ENCODE peak calls at places on chromosomes 16 and 17, in eight cellular contexts. One of them, this sample, is unnamed.

GRCh38 chr16:66335704-66336329 is 30.7 kb upstream of the CDH5 start:
- DNase-seq in esophagus squamous epithelium: no peak
- DNase-seq in tibial nerve: no peak
- DNase-seq in ovary: peak; percentile 67
- DNase-seq in adrenal gland: peak; percentile 33
- DNase-seq in A549: no peak
- DNase-seq in Peyer's patch: no peak
- DNase-seq in prostate gland: no peak
- DNase-seq in this sample: no peak

GRCh38 chr16:23466162-23466885 is 13.3 kb upstream of the COG7 start:
- DNase-seq in esophagus squamous epithelium: no peak
- DNase-seq in tibial nerve: no peak
- DNase-seq in ovary: no peak
- DNase-seq in adrenal gland: no peak
- DNase-seq in prostate gland: no peak
- DNase-seq in A549: peak; percentile 44
- DNase-seq in Peyer's patch: no peak
- DNase-seq in this sample: no peak

GRCh38 chr17:43405861-43406260 is 7.1 kb downstream of the ARL4D start:
- DNase-seq in A549: no peak
- DNase-seq in adrenal gland: no peak
- DNase-seq in tibial nerve: no peak
- DNase-seq in Peyer's patch: no peak
- DNase-seq in esophagus squamous epithelium: no peak
- DNase-seq in prostate gland: no peak
- DNase-seq in ovary: no peak
- DNase-seq in this sample: no peak

GRCh38 chr17:57594767-57595166 is 150.3 kb downstream of the CCDC182 start:
- DNase-seq in esophagus squamous epithelium: no peak
- DNase-seq in A549: no peak
- DNase-seq in Peyer's patch: no peak
- DNase-seq in ovary: no peak
- DNase-seq in prostate gland: no peak
- DNase-seq in tibial nerve: no peak
- DNase-seq in adrenal gland: no peak
- DNase-seq in this sample: no peak

GRCh38 chr16:65249768-65250167 is 127.9 kb upstream of the CDH11 start:
- DNase-seq in esophagus squamous epithelium: no peak
- DNase-seq in prostate gland: no peak
- DNase-seq in A549: no peak
- DNase-seq in adrenal gland: peak; percentile 53
- DNase-seq in Peyer's patch: no peak
- DNase-seq in tibial nerve: peak; percentile 20
- DNase-seq in ovary: peak; percentile 85
- DNase-seq in this sample: no peak

GRCh38 chr17:60171753-60172079 is 21.9 kb downstream of the CA4 start:
- DNase-seq in ovary: no peak
- DNase-seq in esophagus squamous epithelium: no peak
- DNase-seq in prostate gland: no peak
- DNase-seq in tibial nerve: no peak
- DNase-seq in Peyer's patch: no peak
- DNase-seq in A549: no peak
- DNase-seq in adrenal gland: no peak
- DNase-seq in this sample: no peak

GRCh38 chr17:61335845-61336655 is 63.6 kb upstream of the TBX2 start:
- DNase-seq in prostate gland: peak; percentile 62
- DNase-seq in tibial nerve: no peak
- DNase-seq in esophagus squamous epithelium: no peak
- DNase-seq in adrenal gland: peak; percentile 28
- DNase-seq in Peyer's patch: no peak
- DNase-seq in A549: no peak
- DNase-seq in ovary: peak; percentile 44
- DNase-seq in this sample: no peak

GRCh38 chr17:79925242-79925957 is 86.2 kb upstream of the CBX4 start:
- DNase-seq in tibial nerve: no peak
- DNase-seq in A549: peak; percentile 72
- DNase-seq in prostate gland: peak; percentile 69
- DNase-seq in Peyer's patch: no peak
- DNase-seq in ovary: peak; percentile 71
- DNase-seq in adrenal gland: peak; percentile 82
- DNase-seq in esophagus squamous epithelium: no peak
- DNase-seq in this sample: peak; percentile 80

DNA sequence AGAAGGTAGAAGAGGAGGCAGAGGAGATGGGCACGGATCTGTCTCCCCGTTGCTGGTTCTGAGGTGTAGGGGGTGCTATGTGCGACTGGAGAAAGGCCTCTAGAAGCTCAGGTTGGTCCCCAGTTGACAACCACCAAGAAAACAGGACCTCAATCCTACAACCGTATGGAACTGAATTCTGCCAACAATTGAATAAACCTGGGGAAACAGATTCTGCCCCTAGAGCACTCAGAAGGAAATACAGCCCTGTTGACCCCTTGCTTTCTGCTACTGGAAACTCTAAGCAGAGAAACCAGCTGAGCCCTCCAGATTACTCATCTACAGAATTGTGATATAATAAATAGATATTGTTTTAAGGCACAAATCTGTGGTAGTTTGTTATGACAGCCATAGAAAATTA is 313.0 kb upstream of the GOT2 start:
- DNase-seq in A549: no peak
- DNase-seq in esophagus squamous epithelium: no peak
- DNase-seq in Peyer's patch: no peak
- DNase-seq in ovary: no peak
- DNase-seq in prostate gland: no peak
- DNase-seq in adrenal gland: no peak
- DNase-seq in tibial nerve: no peak
- DNase-seq in this sample: no peak
- TF ChIP-seq CTCF in A549: no peak
- TF ChIP-seq CTCF in esophagus squamous epithelium: no peak
- TF ChIP-seq CTCF in Peyer's patch: no peak
- TF ChIP-seq CTCF in ovary: no peak
- TF ChIP-seq CTCF in prostate gland: no peak
- TF ChIP-seq CTCF in adrenal gland: no peak
- TF ChIP-seq CTCF in tibial nerve: no peak
- TF ChIP-seq CTCF in this sample: no peak

DNA sequence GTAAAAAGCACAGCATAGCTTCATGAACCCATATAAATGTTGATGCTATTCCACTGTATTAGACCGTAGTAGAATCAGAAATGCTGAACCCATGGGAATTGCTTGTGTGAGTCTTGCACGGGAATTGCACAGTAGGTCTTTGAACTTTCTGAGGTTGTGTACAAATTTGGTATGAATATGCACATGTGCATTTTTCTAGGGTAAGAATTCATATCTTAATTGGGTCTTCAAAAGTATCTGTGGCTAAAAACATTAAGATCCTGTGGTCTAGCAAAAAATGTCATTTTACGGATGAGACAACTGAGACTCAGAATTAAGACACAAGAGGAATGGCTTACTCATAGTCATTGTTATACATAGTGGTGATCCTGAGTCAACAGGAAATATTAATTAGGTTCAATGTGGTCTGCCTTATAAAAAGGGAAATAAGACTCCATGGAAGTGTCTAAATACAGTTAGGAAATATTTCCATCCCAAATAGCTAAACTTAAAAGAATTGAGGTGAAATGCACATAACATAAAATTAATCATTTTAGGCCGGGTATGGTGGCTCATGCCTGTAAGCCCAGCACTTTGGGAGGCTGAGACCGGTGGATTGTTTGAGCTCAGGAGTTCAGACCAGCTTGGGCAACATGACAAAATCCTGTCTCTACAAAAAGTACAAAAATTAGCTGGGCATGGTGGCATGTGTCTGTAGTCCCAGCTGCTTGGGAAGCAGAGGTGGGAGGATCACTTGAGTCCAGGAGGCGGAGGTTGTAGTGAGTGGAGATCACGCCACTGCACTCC is 22.8 kb downstream of the TAOK1 start:
- DNase-seq in A549: no peak
- DNase-seq in tibial nerve: no peak
- DNase-seq in adrenal gland: no peak
- DNase-seq in ovary: no peak
- DNase-seq in esophagus squamous epithelium: no peak
- DNase-seq in Peyer's patch: no peak
- DNase-seq in prostate gland: no peak
- DNase-seq in this sample: no peak
- TF ChIP-seq POLR2A in A549: no peak
- TF ChIP-seq POLR2A in tibial nerve: no peak
- TF ChIP-seq POLR2A in adrenal gland: no peak
- TF ChIP-seq POLR2A in ovary: no peak
- TF ChIP-seq POLR2A in esophagus squamous epithelium: no peak
- TF ChIP-seq POLR2A in Peyer's patch: no peak
- TF ChIP-seq POLR2A in prostate gland: no peak
- TF ChIP-seq POLR2A in this sample: no peak

DNA sequence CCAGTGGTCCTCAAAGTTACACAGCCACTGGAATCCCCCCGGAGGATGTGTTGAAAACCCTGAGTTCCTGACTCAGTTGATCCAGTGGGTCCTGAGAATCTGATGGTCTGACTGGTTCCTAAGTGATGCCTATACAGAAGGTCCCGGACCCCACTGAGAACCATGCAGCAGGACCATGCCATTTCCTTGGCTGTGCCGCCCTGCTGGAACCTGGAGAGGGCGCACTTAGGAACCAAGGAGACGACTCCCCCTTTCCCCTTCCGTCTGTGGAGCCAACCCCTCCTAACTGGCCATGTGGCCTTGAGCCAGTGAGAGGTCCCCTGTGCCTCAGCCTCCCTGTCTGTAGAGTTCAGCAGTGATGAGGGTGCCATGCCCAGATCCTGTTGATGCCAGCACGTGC is 22.0 kb downstream of the C16orf74 start:
- DNase-seq in adrenal gland: no peak
- DNase-seq in prostate gland: no peak
- DNase-seq in esophagus squamous epithelium: no peak
- DNase-seq in A549: no peak
- DNase-seq in tibial nerve: no peak
- DNase-seq in ovary: no peak
- DNase-seq in Peyer's patch: no peak
- DNase-seq in this sample: no peak
- TF ChIP-seq CTCF in adrenal gland: no peak
- TF ChIP-seq CTCF in prostate gland: no peak
- TF ChIP-seq CTCF in esophagus squamous epithelium: no peak
- TF ChIP-seq CTCF in A549: no peak
- TF ChIP-seq CTCF in tibial nerve: no peak
- TF ChIP-seq CTCF in ovary: no peak
- TF ChIP-seq CTCF in Peyer's patch: no peak
- TF ChIP-seq CTCF in this sample: no peak

DNA sequence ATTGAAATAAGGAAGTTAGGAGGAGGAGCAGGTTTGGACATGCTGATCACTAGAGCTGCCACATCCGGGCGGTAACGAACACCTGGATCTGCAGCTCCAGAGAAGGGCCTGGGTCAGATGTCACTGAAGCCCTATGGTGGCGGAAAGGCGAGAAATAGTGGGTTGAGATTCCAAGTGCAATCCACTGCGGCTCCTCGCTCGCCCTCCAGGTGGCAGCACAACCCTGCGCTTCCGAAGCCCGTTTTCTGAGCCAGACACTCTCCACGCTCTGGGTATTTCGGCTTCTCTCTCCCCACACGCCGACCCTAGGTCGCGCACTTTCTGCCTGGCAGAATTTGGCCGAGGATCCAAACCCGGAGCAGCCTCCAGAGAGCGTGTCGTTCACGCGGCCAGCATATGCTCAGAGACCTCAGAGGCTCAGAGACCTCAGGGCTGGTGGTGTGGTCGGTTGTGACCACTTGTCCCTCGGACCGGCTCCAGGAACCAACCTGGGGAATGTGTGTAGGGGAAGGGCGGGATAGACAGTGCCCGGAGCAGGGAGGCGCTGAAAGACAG is 922 bp upstream of the SLC2A4 start:
- DNase-seq in prostate gland: peak; percentile 74
- DNase-seq in tibial nerve: peak; percentile 72
- DNase-seq in A549: peak; percentile 96
- DNase-seq in adrenal gland: peak; percentile 88
- DNase-seq in Peyer's patch: peak; percentile 79
- DNase-seq in ovary: peak; percentile 91
- DNase-seq in esophagus squamous epithelium: no peak
- DNase-seq in this sample: peak; percentile 73
- TF ChIP-seq POLR2A in prostate gland: peak; percentile 29
- TF ChIP-seq POLR2A in tibial nerve: no peak
- TF ChIP-seq POLR2A in A549: no peak
- TF ChIP-seq POLR2A in adrenal gland: no peak
- TF ChIP-seq POLR2A in Peyer's patch: peak; percentile 12
- TF ChIP-seq POLR2A in ovary: peak; percentile 25
- TF ChIP-seq POLR2A in esophagus squamous epithelium: no peak
- TF ChIP-seq POLR2A in this sample: no peak

GRCh38 chr17:75034236-75034908 is 12.4 kb downstream of the ATP5PD start:
- DNase-seq in A549: peak; percentile 81
- DNase-seq in esophagus squamous epithelium: no peak
- DNase-seq in adrenal gland: peak; percentile 91
- DNase-seq in Peyer's patch: peak; percentile 83
- DNase-seq in ovary: peak; percentile 94
- DNase-seq in tibial nerve: peak; percentile 95
- DNase-seq in prostate gland: peak; percentile 79
- DNase-seq in this sample: peak; percentile 90
- TF ChIP-seq CTCF in A549: no peak
- TF ChIP-seq CTCF in esophagus squamous epithelium: no peak
- TF ChIP-seq CTCF in adrenal gland: no peak
- TF ChIP-seq CTCF in Peyer's patch: peak; percentile 33
- TF ChIP-seq CTCF in ovary: peak; percentile 22
- TF ChIP-seq CTCF in tibial nerve: peak; percentile 52
- TF ChIP-seq CTCF in prostate gland: no peak
- TF ChIP-seq CTCF in this sample: no peak

DNA sequence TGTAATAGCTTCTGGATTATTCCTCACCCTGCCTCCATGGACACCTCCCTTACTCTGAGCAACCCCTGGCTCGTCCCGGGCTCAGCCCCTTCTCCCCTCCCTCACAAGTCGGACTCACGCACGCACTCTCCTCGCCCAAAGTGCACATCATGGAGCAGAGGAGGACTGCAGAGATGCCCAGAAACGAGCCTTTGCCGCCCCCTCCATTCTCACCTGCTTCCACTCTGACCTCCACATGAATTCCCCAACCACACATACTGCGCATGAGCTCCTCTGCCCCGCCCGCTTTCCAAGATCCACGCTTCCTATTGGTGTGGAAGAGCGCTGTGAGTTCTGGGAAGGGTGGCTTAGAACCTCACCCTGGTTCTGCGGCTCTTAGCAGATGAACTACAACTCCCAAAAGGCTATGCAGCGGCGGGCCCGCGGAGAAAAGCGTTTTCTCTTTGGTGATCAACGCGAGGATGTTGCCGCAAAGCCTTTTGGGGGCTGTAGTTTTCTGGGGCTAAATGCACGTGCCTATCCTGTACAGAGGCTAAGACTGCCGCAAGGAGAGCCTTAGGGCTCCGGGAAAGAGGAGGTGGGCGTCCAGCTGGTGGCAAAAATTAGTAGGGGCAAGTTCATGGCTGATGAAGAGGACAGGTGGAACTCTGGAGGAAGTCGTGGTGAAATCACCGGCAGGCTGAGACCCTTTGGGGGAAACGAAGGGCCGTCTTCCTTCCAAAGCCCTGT is at the start of gene PHB1:
- DNase-seq in adrenal gland: peak; percentile 95
- DNase-seq in Peyer's patch: peak; percentile 94
- DNase-seq in ovary: peak; percentile 95
- DNase-seq in tibial nerve: peak; percentile 94
- DNase-seq in esophagus squamous epithelium: peak; percentile 83
- DNase-seq in prostate gland: peak; percentile 96
- DNase-seq in A549: peak; percentile 100
- DNase-seq in this sample: peak; percentile 95
- TF ChIP-seq POLR2A in adrenal gland: peak; percentile 40
- TF ChIP-seq POLR2A in Peyer's patch: peak; percentile 43
- TF ChIP-seq POLR2A in ovary: no peak
- TF ChIP-seq POLR2A in tibial nerve: peak; percentile 13
- TF ChIP-seq POLR2A in esophagus squamous epithelium: no peak
- TF ChIP-seq POLR2A in prostate gland: peak; percentile 15
- TF ChIP-seq POLR2A in A549: peak; percentile 89
- TF ChIP-seq POLR2A in this sample: no peak

This sample was measured in breast epithelium.